ENCODE peak calls at places on chromosomes 12 and 14, in nine cellular contexts. D, R, Y, A, W, X, E, G and T are unnamed samples.

GRCh38 chr14:52844262-52845060 is 53.1 kb upstream of the GNPNAT1 start:
- DNase-seq in R (no peak), X (no peak), D (peak), A (peak), W (peak), E (no peak), Y (no peak), G (peak), T (peak)

GRCh38 chr12:65889144-65889880 is 65.0 kb downstream of the HMGA2 start:
- DNase-seq in A (no peak), E (no peak), R (no peak), G (no peak), W (no peak), X (no peak), D (no peak), Y (no peak), T (no peak)

GRCh38 chr12:101738920-101739665 is at the start of gene SYCP3:
- DNase-seq in E (no peak), Y (no peak), A (no peak), W (no peak), R (no peak), X (no peak), D (peak), G (no peak), T (peak)

GRCh38 chr14:106657460-106657859 is 1131.1 kb downstream of the TMEM121 start:
- DNase-seq in A (no peak), G (no peak), Y (peak), D (no peak), X (peak), R (no peak), E (peak), W (no peak), T (no peak)

GRCh38 chr12:53325539-53326061 is 4.2 kb upstream of the AAAS start:
- DNase-seq in G (peak), D (peak), X (peak), W (peak), Y (no peak), E (no peak), R (peak), A (no peak), T (peak)

GRCh38 chr12:18320036-18320617 is 58.8 kb downstream of the PIK3C2G start:
- DNase-seq in A (no peak), R (no peak), W (no peak), D (peak), Y (no peak), G (peak), E (no peak), X (no peak), T (peak)

GRCh38 chr12:93274937-93275336 is 102.8 kb upstream of the NUDT4 start:
- DNase-seq in W (no peak), A (no peak), X (no peak), D (no peak), Y (no peak), G (no peak), R (no peak), E (no peak), T (no peak)

GRCh38 chr12:95788637-95789036 is 1.9 kb downstream of the NTN4 start:
- DNase-seq in R (no peak), D (no peak), G (no peak), A (no peak), Y (no peak), X (no peak), E (no peak), W (no peak), T (no peak)

GRCh38 chr12:130992448-130992847 is 38.7 kb downstream of the ADGRD1 start:
- DNase-seq in A (no peak), R (peak), E (no peak), G (no peak), X (no peak), W (no peak), D (no peak), Y (no peak), T (no peak)

GRCh38 chr14:61174395-61175386 is 106.4 kb downstream of the TMEM30B start:
- DNase-seq in D (no peak), G (no peak), W (no peak), X (no peak), R (no peak), E (no peak), A (no peak), Y (no peak), T (peak)

GRCh38 chr12:27610380-27610779 is 85.9 kb upstream of the REP15 start:
- DNase-seq in R (no peak), A (no peak), E (no peak), W (no peak), G (no peak), X (no peak), Y (no peak), D (no peak), T (no peak)